ENCODE peak calls at places on chromosome 13, in ten cellular contexts. Q is NCI-H774; A is cardiac muscle cell; L is progenitor cell of endocrine pancreas; R is occipital lobe; P is lung; O is EH; K is kidney tubule cell; N is effector memory CD8-positive, alpha-beta T cell; I is IMR-90. V is an unnamed sample.

GRCh38 chr13:112943309-112944125 is 25.5 kb upstream of the MCF2L start:
- DNase-seq in N (no peak), O (peak), A (peak), Q (peak), I (peak), L (peak), K (peak), R (no peak), P (no peak), V (no peak)

GRCh38 chr13:37608750-37609339 is 10.3 kb upstream of the POSTN start:
- DNase-seq in P (no peak), O (peak), L (no peak), K (no peak), R (no peak), N (no peak), A (no peak), Q (no peak), I (no peak), V (no peak)

GRCh38 chr13:98318263-98318878 is 141.3 kb upstream of the RNF113B start:
- DNase-seq in P (no peak), L (no peak), Q (no peak), K (no peak), N (no peak), I (no peak), O (no peak), R (no peak), A (no peak), V (no peak)

GRCh38 chr13:60482012-60482411 is 85.0 kb downstream of the TDRD3 start:
- DNase-seq in I (peak), L (no peak), K (no peak), A (peak), P (no peak), O (no peak), N (no peak), Q (no peak), R (no peak), V (no peak)

GRCh38 chr13:73056054-73056962 is 2.5 kb upstream of the KLF5 start:
- DNase-seq in N (no peak), L (no peak), R (no peak), I (peak), O (peak), Q (no peak), A (peak), P (no peak), K (peak), V (no peak)

GRCh38 chr13:41613984-41614581 is 156.7 kb downstream of the RGCC start:
- DNase-seq in I (peak), L (no peak), O (peak), N (no peak), P (no peak), A (peak), Q (no peak), R (no peak), K (no peak), V (peak)

GRCh38 chr13:96816261-96816660 is 178.0 kb downstream of the OXGR1 start:
- DNase-seq in Q (no peak), I (no peak), K (no peak), P (no peak), A (peak), L (no peak), R (no peak), O (no peak), N (no peak), V (peak)

GRCh38 chr13:41139296-41139966 is 6.8 kb upstream of the KBTBD6 start:
- DNase-seq in P (no peak), N (no peak), O (peak), L (no peak), I (peak), Q (no peak), A (no peak), R (no peak), K (peak), V (no peak)

GRCh38 chr13:60329221-60329983 is 67.6 kb upstream of the TDRD3 start:
- DNase-seq in R (peak), K (peak), L (peak), A (peak), I (peak), P (peak), N (no peak), Q (peak), O (peak), V (no peak)

GRCh38 chr13:27383104-27383921 is 41.1 kb upstream of the GTF3A start:
- DNase-seq in L (no peak), R (no peak), I (no peak), A (no peak), O (no peak), Q (no peak), N (no peak), K (no peak), P (no peak), V (no peak)

GRCh38 chr13:63420685-63421084 is 2005.0 kb upstream of the PCDH20 start:
- DNase-seq in L (no peak), N (no peak), I (no peak), A (no peak), R (no peak), K (no peak), Q (no peak), O (no peak), P (no peak), V (no peak)

V was measured in right atrium auricular region.